ENCODE peak calls at places on chromosomes 5 and 9, in four cellular contexts. W is CD4-positive, CD25-positive, alpha-beta regulatory T cell; R is activated B cell treated with CpG ODN at 0.5 μM for 24 hours; B is esophagus squamous epithelium. K is an unnamed sample.

GRCh38 chr5:132365213-132365612 is 4.3 kb upstream of the SLC22A5 start:
- DNase-seq in W (no peak), R (no peak), B (no peak), K (no peak)

GRCh38 chr9:76866689-76867088 is 39.2 kb downstream of the PRUNE2 start:
- DNase-seq in W (no peak), R (no peak), B (no peak), K (no peak)

GRCh38 chr5:175387144-175387543 is 56.8 kb downstream of the DRD1 start:
- DNase-seq in W (no peak), R (no peak), B (no peak), K (no peak)

GRCh38 chr5:1380011-1380817 is 35.3 kb upstream of the CLPTM1L start:
- DNase-seq in W (peak; percentile 66), R (peak; percentile 69), B (no peak), K (peak; percentile 53)

GRCh38 chr9:125649315-125649714 is 57.7 kb downstream of the MAPKAP1 start:
- DNase-seq in W (no peak), R (no peak), B (no peak), K (no peak)

GRCh38 chr9:137245450-137246421 is 4.6 kb downstream of the TUBB4B start:
- DNase-seq in W (no peak), R (no peak), B (no peak), K (no peak)

GRCh38 chr5:180095545-180095944 is 24.0 kb upstream of the RNF130 start:
- DNase-seq in W (no peak), R (no peak), B (no peak), K (no peak)

GRCh38 chr9:125969462-125969861 is 222.3 kb downstream of the PBX3 start:
- DNase-seq in W (no peak), R (no peak), B (no peak), K (no peak)

GRCh38 chr5:151313357-151313756 is 9.8 kb upstream of the SLC36A3 start:
- DNase-seq in W (no peak), R (no peak), B (no peak), K (no peak)

K was measured in central memory CD4-positive, alpha-beta T cell.